ENCODE peak calls at places on chromosomes 7 and 10, in nine cellular contexts. K, R, X, V, A, C, G, F and O are unnamed samples.

GRCh38 chr7:196283-196682 is 3.9 kb downstream of the FAM20C start:
- DNase-seq in X (no peak), A (no peak), V (no peak), K (no peak), G (no peak), C (no peak), R (no peak), F (no peak), O (no peak)

GRCh38 chr10:101144053-101144452 is 13.0 kb downstream of the TLX1 start:
- DNase-seq in R (no peak), F (no peak), A (no peak), K (no peak), C (no peak), G (no peak), V (no peak), X (no peak), O (no peak)

GRCh38 chr7:18212308-18212707 is 184.7 kb upstream of the PRPS1L1 start:
- DNase-seq in X (no peak), A (no peak), F (no peak), G (no peak), V (no peak), C (no peak), R (no peak), K (no peak), O (no peak)

GRCh38 chr10:110081914-110082313 is 74.1 kb downstream of the ADD3 start:
- DNase-seq in X (peak; percentile 70), G (no peak), K (no peak), V (no peak), R (peak; percentile 80), A (no peak), F (peak; percentile 35), C (no peak), O (no peak)

GRCh38 chr10:59657724-59658123 is 51.9 kb downstream of the SLC16A9 start:
- DNase-seq in C (no peak), R (no peak), A (no peak), G (no peak), K (no peak), X (no peak), V (no peak), F (no peak), O (no peak)

GRCh38 chr10:47077941-47078340 is 166.7 kb downstream of the PTPN20 start:
- DNase-seq in R (no peak), C (no peak), G (no peak), K (no peak), X (peak; percentile 30), F (no peak), A (no peak), V (no peak), O (no peak)

GRCh38 chr7:151125459-151125834 is 39.2 kb downstream of the AGAP3 start:
- DNase-seq in F (peak; percentile 50), A (no peak), G (peak; percentile 50), R (no peak), C (no peak), X (peak; percentile 94), K (peak; percentile 64), V (no peak), O (no peak)

GRCh38 chr7:112162161-112163020 is 43.8 kb downstream of the DOCK4 start:
- DNase-seq in R (peak; percentile 82), A (peak; percentile 65), C (no peak), G (peak; percentile 65), X (peak; percentile 92), V (no peak), F (peak; percentile 58), K (no peak), O (no peak)

GRCh38 chr7:134435161-134435920 is 23.6 kb downstream of the AKR1B1 start:
- DNase-seq in X (no peak), V (no peak), F (no peak), A (no peak), K (no peak), C (no peak), G (no peak), R (peak; percentile 46), O (no peak)

GRCh38 chr10:46525824-46526681 is 30.4 kb downstream of the GPRIN2 start:
- DNase-seq in C (no peak), K (no peak), V (no peak), A (no peak), G (no peak), X (peak; percentile 15), R (no peak), F (no peak), O (no peak)

GRCh38 chr10:29609696-29610095 is 25.1 kb downstream of the SVIL start:
- DNase-seq in X (no peak), K (no peak), R (no peak), A (no peak), V (no peak), C (no peak), G (no peak), F (no peak), O (no peak)

GRCh38 chr7:87316846-87317545 is 28.5 kb upstream of the CROT start:
- DNase-seq in K (no peak), F (no peak), R (peak; percentile 43), G (no peak), A (no peak), C (peak; percentile 77), X (no peak), V (no peak), O (no peak)

GRCh38 chr10:123149568-123150228 is 1.8 kb downstream of the HMX2 start:
- DNase-seq in V (no peak), A (peak; percentile 70), G (peak; percentile 47), C (no peak), K (no peak), X (peak; percentile 81), R (no peak), F (no peak), O (no peak)

GRCh38 chr7:76267107-76267834 is 35.2 kb upstream of the HSPB1 start:
- DNase-seq in F (no peak), X (peak; percentile 78), G (no peak), A (no peak), C (no peak), V (no peak), K (no peak), R (no peak), O (no peak)

GRCh38 chr10:93445097-93445960 is 36.8 kb downstream of the MYOF start:
- DNase-seq in G (peak; percentile 98), X (peak; percentile 98), R (peak; percentile 99), A (peak; percentile 95), V (no peak), F (peak; percentile 86), C (peak; percentile 89), K (peak; percentile 89), O (peak; percentile 67)

GRCh38 chr10:55263327-55263726 is 462.3 kb upstream of the PCDH15 start:
- DNase-seq in V (no peak), X (no peak), G (no peak), F (no peak), C (no peak), A (no peak), K (no peak), R (no peak), O (no peak)

GRCh38 chr7:1558181-1558811 is 2.3 kb upstream of the TMEM184A start:
- DNase-seq in X (peak; percentile 82), V (no peak), G (peak; percentile 56), A (no peak), C (no peak), K (no peak), R (no peak), F (no peak), O (no peak)
- TF ChIP-seq CTCF in X (peak; percentile 65), V (no peak), G (peak; percentile 45), A (no peak), C (peak; percentile 25), K (no peak), R (peak; percentile 54), F (peak; percentile 50), O (no peak)

DNA sequence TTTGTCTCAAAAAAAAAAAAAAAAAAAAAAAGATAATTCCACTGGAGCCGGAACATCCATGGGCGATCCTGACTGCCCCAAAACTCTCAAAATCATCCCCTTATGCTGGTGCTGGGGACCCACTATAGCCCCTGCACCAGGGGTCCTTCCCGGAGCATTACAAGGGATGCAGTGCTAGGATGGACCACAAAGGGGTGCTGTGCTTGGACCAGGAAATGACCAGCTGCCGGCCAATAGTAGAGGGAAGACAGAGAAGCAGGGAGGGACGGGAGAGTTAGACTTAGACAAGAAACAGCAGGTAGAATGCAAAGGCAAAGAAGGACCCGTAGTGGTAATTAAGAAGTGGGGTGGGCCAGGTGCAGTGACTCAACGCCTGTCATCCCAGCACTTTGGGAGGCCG is 40.5 kb downstream of the RCC1L start:
- DNase-seq in F (no peak), X (peak; percentile 90), R (no peak), C (no peak), V (no peak), G (no peak), A (no peak), K (no peak), O (no peak)
- TF ChIP-seq CTCF in F (no peak), X (peak; percentile 75), R (peak; percentile 61), C (peak; percentile 16), V (no peak), G (peak; percentile 11), A (no peak), K (no peak), O (no peak)

GRCh38 chr7:80665526-80665925 is 27.1 kb downstream of the CD36 start:
- DNase-seq in A (no peak), F (no peak), C (no peak), K (no peak), R (no peak), X (no peak), V (no peak), G (no peak), O (no peak)

GRCh38 chr7:80662252-80662651 is 23.8 kb downstream of the CD36 start:
- DNase-seq in K (no peak), R (no peak), X (no peak), V (no peak), C (no peak), A (no peak), G (no peak), F (no peak), O (no peak)

GRCh38 chr7:80659120-80660055 is 20.9 kb downstream of the CD36 start:
- DNase-seq in A (no peak), X (no peak), C (no peak), V (no peak), K (no peak), G (peak; percentile 36), F (no peak), R (no peak), O (no peak)

GRCh38 chr7:80660939-80661338 is 22.5 kb downstream of the CD36 start:
- DNase-seq in A (no peak), C (no peak), F (no peak), K (no peak), V (no peak), G (no peak), R (no peak), X (no peak), O (no peak)

DNA sequence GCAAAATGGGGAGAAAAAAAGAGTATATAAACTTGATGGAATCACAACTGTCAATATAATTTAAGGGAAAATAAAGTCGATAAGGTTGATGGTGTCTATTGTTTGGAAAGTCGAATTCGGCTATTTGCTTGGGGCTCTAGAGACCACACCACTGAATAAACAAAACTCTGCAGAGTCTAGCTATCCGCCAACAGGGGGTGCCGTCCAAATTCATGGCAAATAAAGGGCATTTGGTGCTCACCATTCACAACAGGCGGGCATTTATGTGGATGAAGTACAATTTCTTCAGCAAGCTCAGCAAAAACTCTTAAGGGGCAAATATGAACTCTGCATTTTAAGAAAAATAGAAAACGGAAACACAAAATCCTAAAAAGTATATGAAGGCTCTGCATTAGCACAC is 23.3 kb downstream of the CD36 start:
- DNase-seq in G (no peak), V (no peak), C (no peak), R (no peak), K (no peak), X (peak; percentile 51), F (no peak), A (no peak), O (no peak)
- TF ChIP-seq CTCF in G (peak; percentile 2), V (no peak), C (no peak), R (peak; percentile 45), K (no peak), X (peak; percentile 65), F (peak; percentile 6), A (peak; percentile 13), O (no peak)

GRCh38 chr10:119817991-119818888 is 54.4 kb downstream of the MCMBP start:
- DNase-seq in X (peak; percentile 100), C (no peak), F (peak; percentile 35), K (peak; percentile 29), A (peak; percentile 74), R (peak; percentile 48), G (peak; percentile 91), V (no peak), O (no peak)
- TF ChIP-seq CTCF in X (peak; percentile 77), C (peak; percentile 19), F (no peak), K (no peak), A (no peak), R (peak; percentile 31), G (peak; percentile 35), V (no peak), O (no peak)